ENCODE peak calls at places on chromosomes 13 and 19, in eight cellular contexts. O, Z, A, P, R, B, S and V are unnamed samples.

GRCh38 chr13:51148223-51148951 is 37.3 kb upstream of the C13orf42 start:
- DNase-seq in O (no peak), Z (no peak), A (no peak), P (peak; percentile 62), R (no peak), B (no peak), S (peak; percentile 58), V (no peak)

GRCh38 chr19:40754611-40755247 is 3.7 kb downstream of the SNRPA start:
- DNase-seq in O (no peak), Z (no peak), A (no peak), P (no peak), R (no peak), B (peak; percentile 29), S (no peak), V (no peak)

GRCh38 chr13:30224732-30225131 is 82.6 kb downstream of the KATNAL1 start:
- DNase-seq in O (no peak), Z (no peak), A (no peak), P (no peak), R (no peak), B (peak; percentile 12), S (no peak), V (no peak)

GRCh38 chr13:36190771-36191170 is 23.6 kb downstream of the SOHLH2 start:
- DNase-seq in O (no peak), Z (no peak), A (no peak), P (no peak), R (no peak), B (no peak), S (no peak), V (no peak)

GRCh38 chr13:98143157-98143553 is 261 bp downstream of the FARP1 start:
- DNase-seq in O (no peak), Z (no peak), A (no peak), P (no peak), R (peak; percentile 85), B (no peak), S (no peak), V (no peak)

GRCh38 chr13:74306496-74306895 is 172.3 kb upstream of the KLF12 start:
- DNase-seq in O (no peak), Z (no peak), A (peak; percentile 66), P (no peak), R (no peak), B (peak; percentile 34), S (no peak), V (no peak)

GRCh38 chr19:42252365-42253244 is 2.3 kb downstream of the ERF start:
- DNase-seq in O (no peak), Z (no peak), A (peak; percentile 47), P (no peak), R (peak; percentile 76), B (peak; percentile 52), S (no peak), V (no peak)

GRCh38 chr19:33666196-33666595 is 44.4 kb downstream of the CHST8 start:
- DNase-seq in O (no peak), Z (no peak), A (no peak), P (peak; percentile 8), R (no peak), B (no peak), S (peak; percentile 45), V (peak; percentile 29)

GRCh38 chr19:19468424-19469050 is 46.8 kb downstream of the TSSK6 start:
- DNase-seq in O (no peak), Z (no peak), A (peak; percentile 49), P (no peak), R (no peak), B (no peak), S (no peak), V (no peak)

GRCh38 chr19:39148939-39149529 is 23.4 kb downstream of the PAK4 start:
- DNase-seq in O (no peak), Z (no peak), A (no peak), P (no peak), R (no peak), B (no peak), S (no peak), V (no peak)

GRCh38 chr19:11152318-11153062 is 3.1 kb downstream of the SPC24 start:
- DNase-seq in O (no peak), Z (no peak), A (peak; percentile 92), P (no peak), R (no peak), B (peak; percentile 87), S (no peak), V (no peak)

GRCh38 chr19:5439452-5439851 is 15.8 kb upstream of the ZNRF4 start:
- DNase-seq in O (no peak), Z (no peak), A (no peak), P (no peak), R (no peak), B (no peak), S (no peak), V (no peak)

GRCh38 chr19:49664171-49665070 is 1.2 kb downstream of the IRF3 start:
- DNase-seq in O (peak; percentile 53), Z (peak; percentile 91), A (peak; percentile 69), P (peak; percentile 95), R (peak; percentile 96), B (peak; percentile 69), S (peak; percentile 88), V (peak; percentile 87)

GRCh38 chr19:14149509-14149994 is 13.2 kb upstream of the ASF1B start:
- DNase-seq in O (no peak), Z (no peak), A (peak; percentile 51), P (no peak), R (no peak), B (peak; percentile 67), S (no peak), V (no peak)

GRCh38 chr13:41026806-41027205 is 7.7 kb upstream of the ELF1 start:
- DNase-seq in O (no peak), Z (no peak), A (no peak), P (no peak), R (no peak), B (no peak), S (no peak), V (no peak)

GRCh38 chr19:29323046-29323971 is 110.4 kb upstream of the UQCRFS1 start:
- DNase-seq in O (no peak), Z (no peak), A (no peak), P (no peak), R (no peak), B (no peak), S (peak; percentile 48), V (no peak)

GRCh38 chr19:13795595-13796300 is 505 bp downstream of the ZSWIM4 start:
- DNase-seq in O (no peak), Z (peak; percentile 74), A (no peak), P (peak; percentile 46), R (peak; percentile 75), B (peak; percentile 15), S (no peak), V (no peak)

GRCh38 chr13:31276386-31276785 is 76.6 kb downstream of the B3GLCT start:
- DNase-seq in O (no peak), Z (no peak), A (no peak), P (no peak), R (no peak), B (no peak), S (no peak), V (no peak)

GRCh38 chr19:41354343-41354974 is 737 bp upstream of the TGFB1 start:
- DNase-seq in O (no peak), Z (no peak), A (no peak), P (no peak), R (no peak), B (no peak), S (no peak), V (no peak)

GRCh38 chr13:111252449-111253124 is 67.9 kb upstream of the TEX29 start:
- DNase-seq in O (no peak), Z (no peak), A (no peak), P (no peak), R (no peak), B (peak; percentile 84), S (no peak), V (no peak)

GRCh38 chr13:106343831-106344230 is 191.6 kb downstream of the EFNB2 start:
- DNase-seq in O (no peak), Z (no peak), A (no peak), P (no peak), R (no peak), B (no peak), S (no peak), V (no peak)

GRCh38 chr19:30046522-30046921 is 104.5 kb downstream of the URI1 start:
- DNase-seq in O (no peak), Z (no peak), A (no peak), P (no peak), R (no peak), B (no peak), S (no peak), V (no peak)

DNA sequence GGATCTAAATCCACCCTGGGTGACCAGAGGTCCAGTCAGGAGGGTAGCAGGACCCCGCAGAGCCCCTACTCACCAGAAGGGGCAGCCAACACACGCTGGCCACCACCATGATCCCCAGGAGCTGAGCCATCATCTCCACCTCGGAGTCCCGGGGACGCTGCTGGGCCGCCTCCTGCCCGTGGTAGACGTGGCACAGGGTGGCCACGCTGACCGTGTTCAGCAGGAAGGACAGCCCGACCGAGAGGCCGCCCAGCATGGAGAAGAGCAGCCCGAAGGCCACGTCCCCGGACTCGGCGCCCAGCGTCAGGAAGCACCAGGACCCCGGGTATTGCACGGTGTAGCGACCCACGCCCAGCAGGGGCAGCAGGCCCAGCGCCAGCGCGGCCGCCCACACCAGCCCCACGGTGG is 6.9 kb downstream of the TBXA2R start:
- DNase-seq in O (no peak), Z (no peak), A (no peak), P (peak; percentile 72), R (peak; percentile 62), B (no peak), S (no peak), V (no peak)
- TF ChIP-seq CTCF in O (no peak), Z (no peak), A (no peak), P (peak; percentile 43), R (no peak), B (peak; percentile 7), S (peak; percentile 54), V (no peak)

GRCh38 chr13:48001127-48001881 is at the start of gene SUCLA2:
- DNase-seq in O (peak; percentile 54), Z (peak; percentile 99), A (peak; percentile 87), P (peak; percentile 95), R (peak; percentile 96), B (peak; percentile 84), S (peak; percentile 95), V (peak; percentile 85)
- TF ChIP-seq CTCF in O (no peak), Z (no peak), A (peak; percentile 10), P (no peak), R (no peak), B (no peak), S (no peak), V (no peak)

DNA sequence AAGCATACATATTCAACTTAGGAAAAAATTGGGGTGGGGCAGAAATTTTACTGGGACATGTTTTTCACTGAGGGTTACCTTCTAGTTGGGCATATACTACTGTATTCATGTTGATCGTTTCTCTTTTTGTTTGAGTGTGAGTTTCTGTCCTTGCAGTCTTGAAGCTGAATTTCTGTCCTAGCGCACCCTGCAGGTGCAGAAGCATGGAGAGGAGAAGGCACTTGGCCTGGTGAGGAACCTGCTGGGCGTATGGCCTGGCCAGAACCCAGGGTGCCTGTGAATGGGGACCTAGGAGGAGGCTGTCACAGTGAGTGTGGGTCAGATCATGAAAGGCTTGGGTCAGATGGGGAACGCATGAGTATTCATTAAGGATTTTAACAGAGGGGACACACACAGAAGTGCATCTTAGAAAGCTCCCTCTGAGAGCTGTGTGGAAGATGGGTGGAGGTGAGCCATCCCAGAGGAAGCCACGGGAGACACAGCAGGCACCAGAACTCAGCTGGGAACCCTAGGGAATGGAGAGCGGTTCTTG is 36.8 kb downstream of the SERP2 start:
- DNase-seq in O (no peak), Z (no peak), A (no peak), P (no peak), R (no peak), B (no peak), S (no peak), V (no peak)
- TF ChIP-seq CTCF in O (no peak), Z (no peak), A (no peak), P (no peak), R (no peak), B (no peak), S (no peak), V (no peak)

GRCh38 chr13:65882810-65883209 is 1347.3 kb downstream of the PCDH9 start:
- DNase-seq in O (no peak), Z (no peak), A (no peak), P (peak; percentile 11), R (no peak), B (no peak), S (no peak), V (no peak)
- TF ChIP-seq CTCF in O (peak; percentile 15), Z (no peak), A (no peak), P (no peak), R (no peak), B (no peak), S (peak; percentile 64), V (peak; percentile 26)